ENCODE peak calls at places on chromosomes 5 and 9, in ten cellular contexts. I, J, W, L, V, Y, G, S, E and Q are unnamed samples.

GRCh38 chr5:107594253-107595045 is 76.3 kb downstream of the EFNA5 start:
- DNase-seq in I (no peak), J (no peak), W (no peak), L (no peak), V (peak; percentile 28), Y (no peak), G (no peak), S (no peak), E (no peak), Q (no peak)

GRCh38 chr5:138180183-138180782 is 1.4 kb downstream of the KIF20A start:
- DNase-seq in I (no peak), J (peak; percentile 80), W (peak; percentile 70), L (no peak), V (peak; percentile 74), Y (peak; percentile 52), G (peak; percentile 19), S (peak; percentile 73), E (peak; percentile 79), Q (peak; percentile 72)

GRCh38 chr5:151141535-151141934 is 16.0 kb downstream of the ANXA6 start:
- DNase-seq in I (peak; percentile 53), J (peak; percentile 78), W (no peak), L (no peak), V (peak; percentile 38), Y (no peak), G (no peak), S (no peak), E (no peak), Q (no peak)

GRCh38 chr5:24630925-24631324 is 13.9 kb downstream of the CDH10 start:
- DNase-seq in I (no peak), J (no peak), W (no peak), L (no peak), V (no peak), Y (no peak), G (no peak), S (no peak), E (no peak), Q (no peak)

GRCh38 chr9:127974002-127974768 is 6.6 kb downstream of the EEIG1 start:
- DNase-seq in I (no peak), J (no peak), W (no peak), L (peak; percentile 37), V (no peak), Y (no peak), G (no peak), S (no peak), E (no peak), Q (no peak)

GRCh38 chr5:33937017-33937699 is 972 bp downstream of the RXFP3 start:
- DNase-seq in I (no peak), J (no peak), W (no peak), L (peak; percentile 35), V (peak; percentile 13), Y (no peak), G (no peak), S (no peak), E (no peak), Q (no peak)

GRCh38 chr9:128078504-128079434 is 10.7 kb downstream of the SLC25A25 start:
- DNase-seq in I (no peak), J (peak; percentile 75), W (peak; percentile 53), L (no peak), V (peak; percentile 60), Y (no peak), G (peak; percentile 56), S (no peak), E (peak; percentile 76), Q (peak; percentile 30)

GRCh38 chr9:14868772-14869583 is 41.2 kb downstream of the FREM1 start:
- DNase-seq in I (no peak), J (no peak), W (no peak), L (no peak), V (no peak), Y (no peak), G (no peak), S (peak; percentile 97), E (no peak), Q (no peak)

GRCh38 chr5:178381206-178381605 is 148.6 kb upstream of the PHYKPL start:
- DNase-seq in I (no peak), J (no peak), W (no peak), L (no peak), V (no peak), Y (no peak), G (no peak), S (no peak), E (no peak), Q (no peak)

GRCh38 chr5:79495311-79495710 is 18.6 kb downstream of the HOMER1 start:
- DNase-seq in I (no peak), J (no peak), W (no peak), L (no peak), V (no peak), Y (no peak), G (peak; percentile 47), S (peak; percentile 36), E (no peak), Q (peak; percentile 20)

GRCh38 chr9:112371060-112371459 is 8.8 kb upstream of the HSDL2 start:
- DNase-seq in I (no peak), J (no peak), W (no peak), L (no peak), V (no peak), Y (no peak), G (no peak), S (no peak), E (no peak), Q (no peak)

GRCh38 chr9:70020217-70020616 is 23.4 kb upstream of the MAMDC2 start:
- DNase-seq in I (no peak), J (no peak), W (no peak), L (no peak), V (no peak), Y (no peak), G (no peak), S (no peak), E (no peak), Q (no peak)

GRCh38 chr9:76166436-76166959 is 227.7 kb downstream of the RFK start:
- DNase-seq in I (no peak), J (no peak), W (no peak), L (no peak), V (no peak), Y (no peak), G (no peak), S (no peak), E (no peak), Q (no peak)

GRCh38 chr5:68680376-68680775 is 413.4 kb upstream of the SLC30A5 start:
- DNase-seq in I (no peak), J (no peak), W (peak; percentile 57), L (no peak), V (peak; percentile 72), Y (peak; percentile 42), G (no peak), S (no peak), E (no peak), Q (no peak)

GRCh38 chr9:99441829-99442228 is 219.7 kb downstream of the SEC61B start:
- DNase-seq in I (no peak), J (no peak), W (no peak), L (no peak), V (no peak), Y (no peak), G (no peak), S (no peak), E (no peak), Q (no peak)

GRCh38 chr5:178312900-178313299 is 80.3 kb upstream of the PHYKPL start:
- DNase-seq in I (peak; percentile 43), J (peak; percentile 13), W (peak; percentile 4), L (no peak), V (no peak), Y (no peak), G (no peak), S (no peak), E (no peak), Q (no peak)

DNA sequence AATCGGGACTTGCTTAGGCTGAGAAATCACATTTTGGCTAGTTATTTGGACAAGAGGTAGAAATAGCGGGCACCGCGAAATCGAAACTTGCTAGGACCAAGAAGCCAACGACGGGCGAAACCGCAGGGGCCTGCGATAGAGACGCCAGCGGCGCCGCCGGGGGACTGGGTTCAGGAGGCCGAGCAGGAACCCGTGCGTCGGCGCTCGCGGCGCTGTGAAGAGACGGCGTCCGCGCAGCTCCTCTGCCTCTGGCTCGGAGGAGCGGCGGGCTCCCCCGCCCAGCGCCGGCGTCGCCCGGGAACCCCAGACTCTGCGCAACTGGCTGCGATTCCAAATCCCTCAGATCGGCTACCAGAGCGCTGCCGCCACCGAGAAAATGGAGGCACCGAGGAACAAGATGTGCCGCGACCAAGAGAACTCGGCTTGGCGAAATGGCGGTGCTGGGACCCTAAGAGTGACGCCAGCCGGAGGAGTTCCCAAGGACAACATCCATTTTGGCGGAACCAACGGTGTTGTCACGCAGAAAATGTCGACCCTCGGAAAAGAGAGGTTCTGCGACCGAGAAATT is 26.2 kb upstream of the ANXA2R start:
- DNase-seq in I (peak; percentile 66), J (peak; percentile 79), W (peak; percentile 59), L (peak; percentile 89), V (peak; percentile 79), Y (peak; percentile 70), G (peak; percentile 50), S (peak; percentile 55), E (no peak), Q (peak; percentile 31)
- TF ChIP-seq CTCF in I (no peak), J (no peak), W (no peak), L (no peak), V (no peak), Y (no peak), G (no peak), S (no peak), E (no peak), Q (no peak)

GRCh38 chr5:153713913-153714312 is 223.4 kb downstream of the GRIA1 start:
- DNase-seq in I (no peak), J (no peak), W (no peak), L (no peak), V (no peak), Y (no peak), G (no peak), S (no peak), E (no peak), Q (no peak)
- TF ChIP-seq CTCF in I (no peak), J (no peak), W (no peak), L (no peak), V (no peak), Y (no peak), G (no peak), S (no peak), E (no peak), Q (no peak)

DNA sequence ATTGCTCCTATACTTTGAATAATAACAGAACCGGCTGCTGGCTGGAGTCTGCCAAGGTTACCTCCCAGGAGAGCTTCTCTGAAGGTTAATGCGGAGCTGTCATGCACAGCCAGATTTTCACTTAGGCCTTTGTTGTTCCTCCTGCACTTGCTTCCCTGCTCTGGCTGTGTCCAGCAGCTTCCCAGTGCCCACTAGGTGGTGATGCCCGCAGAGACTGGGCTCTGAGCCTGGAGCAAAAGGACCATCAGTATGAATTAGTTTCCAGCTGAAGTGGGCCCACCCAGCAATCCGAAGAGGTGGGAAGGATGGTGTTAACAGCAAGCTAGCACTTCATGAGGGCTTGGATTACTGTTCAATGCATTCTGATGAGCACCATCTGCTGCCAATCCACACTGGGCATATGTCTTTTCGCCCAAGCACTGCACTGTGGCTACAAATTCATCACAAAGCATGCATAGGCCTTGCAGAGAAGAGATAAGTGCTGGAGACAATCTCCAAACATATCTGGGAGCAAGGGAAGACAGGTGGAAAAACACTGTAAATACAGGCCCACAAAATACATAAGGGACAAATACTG is 459.1 kb downstream of the SPOCK1 start:
- DNase-seq in I (no peak), J (no peak), W (no peak), L (no peak), V (no peak), Y (no peak), G (no peak), S (no peak), E (no peak), Q (no peak)
- TF ChIP-seq CTCF in I (no peak), J (no peak), W (no peak), L (no peak), V (no peak), Y (no peak), G (no peak), S (no peak), E (no peak), Q (no peak)

GRCh38 chr5:168314735-168315411 is 23.4 kb downstream of the WWC1 start:
- DNase-seq in I (no peak), J (peak; percentile 67), W (peak; percentile 98), L (no peak), V (peak; percentile 90), Y (peak; percentile 96), G (peak; percentile 97), S (peak; percentile 97), E (peak; percentile 76), Q (peak; percentile 84)
- TF ChIP-seq CTCF in I (no peak), J (no peak), W (no peak), L (no peak), V (no peak), Y (no peak), G (peak; percentile 6), S (peak; percentile 46), E (peak; percentile 14), Q (peak; percentile 44)